ENCODE peak calls at places on chromosomes 7 and 10, in four cellular contexts. S is A549, A is K562, J is GM12878. O is an unnamed sample.

GRCh38 chr7:27188666-27189559 is 3.9 kb upstream of the HOXA11 start:
- DNase-seq in A (no peak), J (no peak), S (no peak), O (no peak)

GRCh38 chr10:34288634-34289033 is 526.5 kb downstream of the PARD3 start:
- DNase-seq in S (peak; percentile 38), A (no peak), J (no peak), O (no peak)

GRCh38 chr7:70693690-70694356 is 438.1 kb upstream of the GALNT17 start:
- DNase-seq in S (peak; percentile 38), A (peak; percentile 15), J (no peak), O (no peak)

GRCh38 chr10:95260397-95260881 is 30.4 kb downstream of the PDLIM1 start:
- DNase-seq in S (peak; percentile 84), A (peak; percentile 17), J (no peak), O (peak; percentile 84)

GRCh38 chr10:132627736-132628512 is 90.3 kb downstream of the INPP5A start:
- DNase-seq in A (peak; percentile 37), J (no peak), S (no peak), O (no peak)

GRCh38 chr10:36578306-36578705 is 547.1 kb upstream of the ANKRD30A start:
- DNase-seq in A (no peak), J (no peak), S (peak; percentile 14), O (no peak)

GRCh38 chr7:2079332-2080068 is 153.2 kb downstream of the MAD1L1 start:
- DNase-seq in J (no peak), A (peak; percentile 57), S (no peak), O (no peak)

GRCh38 chr7:108310351-108310750 is 145.9 kb downstream of the NRCAM start:
- DNase-seq in A (no peak), S (no peak), J (no peak), O (no peak)

GRCh38 chr10:77649333-77650331 is 12.0 kb upstream of the KCNMA1 start:
- DNase-seq in J (no peak), S (no peak), A (no peak), O (peak; percentile 16)

GRCh38 chr7:75599244-75599771 is 107.2 kb downstream of the SPDYE5 start:
- DNase-seq in A (no peak), J (no peak), S (no peak), O (no peak)

GRCh38 chr7:114086491-114086905 is 167.7 kb upstream of the PPP1R3A start:
- DNase-seq in S (no peak), J (no peak), A (no peak), O (no peak)

GRCh38 chr7:109879429-109879828 is 1211.5 kb upstream of the LRRN3 start:
- DNase-seq in S (no peak), A (no peak), J (no peak), O (no peak)

GRCh38 chr10:125562737-125563136 is 120.2 kb downstream of the TEX36 start:
- DNase-seq in S (peak; percentile 33), A (no peak), J (no peak), O (no peak)

GRCh38 chr7:2613113-2613925 is 18.5 kb upstream of the TTYH3 start:
- DNase-seq in A (no peak), S (no peak), J (no peak), O (no peak)

GRCh38 chr10:21993360-21994001 is 10.0 kb downstream of the DNAJC1 start:
- DNase-seq in S (peak; percentile 41), J (no peak), A (peak; percentile 12), O (no peak)

GRCh38 chr7:36653011-36653670 is 71.2 kb downstream of the AOAH start:
- DNase-seq in A (no peak), J (no peak), S (peak; percentile 18), O (no peak)

GRCh38 chr7:36653671-36654355 is 70.5 kb downstream of the AOAH start:
- DNase-seq in J (no peak), S (no peak), A (no peak), O (no peak)

GRCh38 chr7:36659638-36660341 is 64.5 kb downstream of the AOAH start:
- DNase-seq in J (no peak), S (no peak), A (no peak), O (no peak)

GRCh38 chr7:36658603-36659516 is 65.4 kb downstream of the AOAH start:
- DNase-seq in S (peak; percentile 68), A (no peak), J (no peak), O (peak; percentile 34)

GRCh38 chr7:36657031-36657660 is 67.1 kb downstream of the AOAH start:
- DNase-seq in S (no peak), J (no peak), A (no peak), O (no peak)
- TF ChIP-seq SMC3 in S (no peak), J (no peak), A (no peak), O (no peak)

DNA sequence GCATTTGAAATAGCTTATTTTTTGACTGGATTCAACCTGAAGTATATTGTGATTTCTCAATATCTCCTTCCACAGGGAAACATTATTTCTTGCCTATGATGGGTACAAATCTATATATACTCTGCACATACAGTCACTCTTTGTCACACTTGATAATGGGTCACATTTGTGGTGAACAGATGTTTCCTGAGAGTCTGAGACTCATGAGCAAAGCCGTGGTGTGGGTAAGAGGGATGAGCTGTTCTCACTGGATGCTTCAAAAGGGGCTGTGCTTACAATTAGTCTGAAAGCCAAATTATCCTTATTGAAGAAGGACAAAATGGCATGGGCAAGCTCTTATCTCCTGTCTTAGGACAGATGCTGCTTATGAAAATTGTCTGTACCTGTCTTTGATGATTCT is 18.0 kb upstream of the TBXAS1 start:
- DNase-seq in J (no peak), S (no peak), A (no peak), O (no peak)
- TF ChIP-seq HDAC2 in J (no peak), S (no peak), A (no peak), O (no peak)

DNA sequence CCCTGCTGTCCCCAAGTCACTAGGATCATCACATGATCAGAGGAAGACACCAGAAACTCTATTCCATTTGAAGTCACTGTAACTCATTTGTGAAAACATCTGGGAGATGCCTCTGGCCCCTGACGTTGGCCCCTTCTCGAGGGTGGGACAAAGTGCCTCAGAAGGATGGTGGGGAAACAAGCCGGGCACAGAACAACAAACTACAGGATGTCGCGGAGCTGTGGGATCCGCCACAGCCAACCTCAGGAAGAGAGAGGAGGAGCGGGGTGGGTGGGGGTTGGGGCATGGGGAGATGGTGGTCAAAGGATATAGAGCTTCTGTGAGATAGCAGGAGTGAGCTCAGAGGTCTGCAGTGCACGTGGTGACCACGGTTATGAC is 265.6 kb upstream of the TCERG1L start:
- DNase-seq in S (no peak), J (no peak), A (no peak), O (no peak)
- TF ChIP-seq USF2 in S (no peak), J (no peak), A (no peak), O (no peak)

GRCh38 chr10:50286996-50287803 is 35.9 kb upstream of the ASAH2 start:
- DNase-seq in J (no peak), S (no peak), A (no peak), O (no peak)

GRCh38 chr10:50281967-50282522 is 30.7 kb upstream of the ASAH2 start:
- DNase-seq in J (no peak), S (no peak), A (no peak), O (no peak)

GRCh38 chr10:50291261-50291850 is 40.0 kb upstream of the ASAH2 start:
- DNase-seq in A (peak; percentile 57), J (no peak), S (no peak), O (no peak)

GRCh38 chr10:50289196-50289595 is 37.9 kb upstream of the ASAH2 start:
- DNase-seq in S (no peak), J (no peak), A (no peak), O (no peak)

DNA sequence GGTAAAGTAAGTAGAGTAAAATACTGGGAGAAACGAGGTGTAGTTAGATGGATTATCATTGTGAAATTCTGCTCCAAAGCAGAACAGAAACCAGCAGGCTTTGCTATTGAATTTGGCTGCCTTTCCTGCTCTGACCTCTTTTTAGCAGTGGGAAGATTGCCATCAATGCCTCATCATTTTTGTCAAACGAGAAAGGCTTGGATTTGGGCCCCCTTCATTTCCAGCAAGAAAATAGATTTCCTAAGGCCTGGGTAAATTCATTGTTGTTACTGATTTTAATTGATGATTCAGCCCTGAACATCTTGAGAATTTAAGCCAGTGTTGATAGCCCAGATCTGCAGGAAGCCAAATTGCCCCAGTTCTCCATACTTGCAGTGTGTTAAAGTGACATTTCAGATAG is 35.2 kb upstream of the ASAH2 start:
- DNase-seq in J (no peak), S (no peak), A (no peak), O (no peak)
- TF ChIP-seq SMC3 in J (no peak), S (no peak), A (no peak), O (no peak)

GRCh38 chr10:79139124-79139835 is 70.5 kb downstream of the ZMIZ1 start:
- DNase-seq in A (no peak), S (no peak), J (no peak), O (no peak)
- TF ChIP-seq HDAC2 in A (peak; percentile 55), S (no peak), J (no peak), O (no peak)

GRCh38 chr7:85529831-85530230 is 343.0 kb upstream of the SEMA3D start:
- DNase-seq in A (no peak), J (no peak), S (no peak), O (no peak)
- TF ChIP-seq USF2 in A (no peak), J (no peak), S (no peak), O (no peak)

GRCh38 chr7:12152196-12152918 is 58.7 kb upstream of the TMEM106B start:
- DNase-seq in J (no peak), A (no peak), S (no peak), O (no peak)
- TF ChIP-seq SMC3 in J (no peak), A (no peak), S (no peak), O (no peak)

GRCh38 chr7:133977409-133978274 is 149.5 kb upstream of the LRGUK start:
- DNase-seq in S (peak; percentile 21), A (no peak), J (no peak), O (no peak)
- TF ChIP-seq HDAC2 in S (no peak), A (no peak), J (no peak), O (no peak)

DNA sequence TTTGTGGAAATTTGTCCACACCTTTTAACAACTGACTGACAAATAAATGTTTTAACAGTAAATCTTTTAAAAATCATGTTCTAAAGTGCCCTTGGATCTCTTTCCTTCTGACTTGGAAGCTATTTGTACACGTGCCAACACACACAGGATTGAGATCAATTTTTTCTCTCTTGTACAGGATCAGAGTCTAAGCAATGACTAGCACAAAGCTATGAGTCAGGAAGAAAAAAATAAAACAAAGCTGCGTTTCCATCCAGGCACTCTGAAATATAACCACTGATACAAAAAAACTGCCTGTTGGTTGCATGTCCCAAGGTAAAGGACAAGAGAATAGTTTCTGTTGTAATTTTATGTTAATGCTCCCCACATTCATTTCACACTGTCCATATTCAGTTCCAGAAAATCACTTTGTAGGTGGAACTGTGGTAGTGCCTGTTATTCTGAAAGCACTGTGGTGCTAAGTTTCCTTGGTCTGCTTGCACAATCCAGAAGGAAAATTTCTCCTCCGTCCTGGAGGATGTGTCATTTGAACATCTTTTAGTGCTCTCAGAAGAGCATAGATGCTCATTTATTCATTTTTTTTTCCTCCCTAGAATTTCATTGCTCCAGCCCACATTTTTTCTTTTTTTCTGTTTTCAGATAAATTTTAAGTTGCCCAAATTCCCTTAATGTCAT is 113.4 kb downstream of the PLXDC2 start:
- DNase-seq in A (no peak), S (no peak), J (no peak), O (no peak)
- TF ChIP-seq USF2 in A (no peak), S (no peak), J (no peak), O (no peak)

O was measured in HepG2.